ENCODE peak calls at places on chromosomes 12 and 14, in eight cellular contexts. W is left ventricle myocardium inferior, B is Calu3, S is MM.1S, U is fibroblast of the aortic adventitia, R is OCI-LY7, P is GOT3, Q is Peyer's patch. M is an unnamed sample.
A peak's percentile ranks its signal among the peaks of the same experiment; 100 is the strongest.

GRCh38 chr14:50831704-50832130 is 755 bp upstream of the NIN start:
- DNase-seq in W (no peak), S (no peak), Q (no peak), B (peak; percentile 11), U (no peak), R (no peak), P (no peak), M (no peak)

GRCh38 chr12:125070117-125070516 is 4.9 kb downstream of the AACS start:
- DNase-seq in R (no peak), S (no peak), P (no peak), U (no peak), B (no peak), W (no peak), Q (no peak), M (no peak)

GRCh38 chr12:107655281-107656065 is 30.1 kb upstream of the PWP1 start:
- DNase-seq in Q (no peak), R (no peak), B (no peak), S (no peak), U (no peak), W (no peak), P (no peak), M (no peak)

GRCh38 chr14:32720927-32721326 is 217.8 kb upstream of the NPAS3 start:
- DNase-seq in B (no peak), P (no peak), R (no peak), S (no peak), W (no peak), U (no peak), Q (no peak), M (no peak)

GRCh38 chr14:94132285-94132887 is 3.0 kb upstream of the IFI27L2 start:
- DNase-seq in B (peak; percentile 74), P (no peak), W (no peak), R (peak; percentile 79), S (peak; percentile 48), Q (peak; percentile 76), U (peak; percentile 87), M (no peak)

GRCh38 chr12:8697476-8698131 is at the start of gene RIMKLB:
- DNase-seq in R (peak; percentile 89), P (peak; percentile 36), S (peak; percentile 75), B (peak; percentile 77), U (peak; percentile 63), W (peak; percentile 88), Q (peak; percentile 92), M (peak; percentile 51)

GRCh38 chr12:17928708-17929366 is 161.2 kb downstream of the RERGL start:
- DNase-seq in R (no peak), S (no peak), Q (no peak), W (no peak), P (no peak), U (peak; percentile 72), B (peak; percentile 22), M (no peak)

GRCh38 chr12:93098077-93098476 is 169.0 kb upstream of the EEA1 start:
- DNase-seq in S (peak; percentile 78), W (peak; percentile 30), R (peak; percentile 87), B (peak; percentile 58), P (no peak), U (peak; percentile 40), Q (peak; percentile 92), M (no peak)

M was measured in posterior cingulate gyrus.